ENCODE peak calls at places on chromosomes 4 and X, in nine cellular contexts. H is foreskin fibroblast; X is brain microvascular endothelial cell; A is CD8-positive, alpha-beta T cell; I is fibroblast of mammary gland; N is lower leg skin; G is cardiac muscle cell; S is epithelial cell of esophagus; L is sigmoid colon. F is an unnamed sample.

GRCh38 chr4:151948351-151949016 is 187.7 kb upstream of the GATB start:
- DNase-seq in X (no peak), G (no peak), N (no peak), S (peak; percentile 86), I (peak; percentile 82), A (no peak), H (peak; percentile 53), L (no peak), F (no peak)

GRCh38 chr4:141078871-141079270 is 54.4 kb downstream of the RNF150 start:
- DNase-seq in L (no peak), X (no peak), N (no peak), I (peak; percentile 5), A (no peak), S (no peak), H (peak; percentile 47), G (peak; percentile 22), F (no peak)

GRCh38 chr4:109410776-109411175 is 22.8 kb upstream of the SEC24B start:
- DNase-seq in I (no peak), A (no peak), L (no peak), S (peak; percentile 30), G (peak; percentile 33), X (no peak), H (peak; percentile 19), N (no peak), F (no peak)

GRCh38 chrX:69025802-69026301 is 139.4 kb downstream of the PJA1 start:
- DNase-seq in A (no peak), X (peak; percentile 32), G (peak; percentile 49), L (no peak), N (no peak), H (no peak), S (peak; percentile 95), I (peak; percentile 39), F (peak; percentile 51)

GRCh38 chrX:52263417-52263816 is 78.7 kb downstream of the MAGED4 start:
- DNase-seq in G (no peak), X (no peak), I (no peak), H (no peak), L (no peak), A (no peak), N (no peak), S (no peak), F (no peak)

GRCh38 chrX:154436290-154436596 is 711 bp upstream of the GDI1 start:
- DNase-seq in H (no peak), L (no peak), N (no peak), G (no peak), I (no peak), S (no peak), X (no peak), A (no peak), F (no peak)

GRCh38 chr4:127400736-127401346 is 231.9 kb upstream of the INTU start:
- DNase-seq in S (peak; percentile 85), A (no peak), H (peak; percentile 91), X (peak; percentile 77), N (peak; percentile 52), L (peak; percentile 70), G (peak; percentile 87), I (peak; percentile 85), F (peak; percentile 19)

GRCh38 chr4:13920901-13921300 is 293.4 kb upstream of the BOD1L1 start:
- DNase-seq in A (no peak), G (peak; percentile 99), X (peak; percentile 100), L (peak; percentile 66), I (peak; percentile 100), N (peak; percentile 42), H (peak; percentile 99), S (peak; percentile 98), F (peak; percentile 100)

GRCh38 chr4:172850838-172851237 is 317.8 kb upstream of the GALNT7 start:
- DNase-seq in A (no peak), I (peak; percentile 96), H (peak; percentile 95), S (peak; percentile 83), N (no peak), L (no peak), X (peak; percentile 83), G (peak; percentile 36), F (peak; percentile 87)

GRCh38 chrX:78103001-78103634 is 930 bp upstream of the PGK1 start:
- DNase-seq in S (no peak), X (no peak), I (no peak), N (no peak), A (no peak), L (no peak), G (no peak), H (no peak), F (no peak)

GRCh38 chr4:127533028-127533700 is 99.6 kb upstream of the INTU start:
- DNase-seq in A (no peak), G (peak; percentile 97), H (peak; percentile 81), N (peak; percentile 47), X (no peak), I (peak; percentile 64), S (no peak), L (peak; percentile 79), F (no peak)

GRCh38 chr4:56958111-56958517 is 19.3 kb downstream of the NOA1 start:
- DNase-seq in H (peak; percentile 95), X (peak; percentile 97), N (peak; percentile 89), S (peak; percentile 97), A (no peak), G (peak; percentile 99), L (peak; percentile 96), I (peak; percentile 99), F (peak; percentile 87)

GRCh38 chr4:186144180-186144579 is 39.7 kb downstream of the FAM149A start:
- DNase-seq in X (peak; percentile 52), H (peak; percentile 51), L (no peak), N (no peak), I (peak; percentile 40), G (peak; percentile 72), S (peak; percentile 43), A (no peak), F (no peak)
- TF ChIP-seq CTCF in X (peak; percentile 48), H (no peak), L (peak; percentile 52), N (no peak), I (no peak), G (peak; percentile 18), S (peak; percentile 28), A (no peak), F (peak; percentile 12)

GRCh38 chrX:64206556-64207162 is 1.2 kb upstream of the AMER1 start:
- DNase-seq in G (peak; percentile 70), S (peak; percentile 23), H (peak; percentile 8), L (peak; percentile 66), N (peak; percentile 14), X (no peak), A (no peak), I (no peak), F (no peak)

GRCh38 chrX:64204252-64204651 is 1.3 kb downstream of the AMER1 start:
- DNase-seq in A (no peak), S (no peak), X (no peak), L (peak; percentile 69), G (peak; percentile 3), N (no peak), H (peak; percentile 36), I (peak; percentile 1), F (no peak)

GRCh38 chrX:64204701-64205440 is 637 bp downstream of the AMER1 start:
- DNase-seq in X (no peak), S (peak; percentile 26), L (peak; percentile 71), N (peak; percentile 12), G (peak; percentile 37), H (peak; percentile 77), A (peak; percentile 23), I (peak; percentile 28), F (no peak)

GRCh38 chrX:64205441-64205734 is at the start of gene AMER1:
- DNase-seq in I (no peak), H (no peak), S (peak; percentile 66), X (no peak), N (no peak), G (no peak), L (no peak), A (no peak), F (no peak)

DNA sequence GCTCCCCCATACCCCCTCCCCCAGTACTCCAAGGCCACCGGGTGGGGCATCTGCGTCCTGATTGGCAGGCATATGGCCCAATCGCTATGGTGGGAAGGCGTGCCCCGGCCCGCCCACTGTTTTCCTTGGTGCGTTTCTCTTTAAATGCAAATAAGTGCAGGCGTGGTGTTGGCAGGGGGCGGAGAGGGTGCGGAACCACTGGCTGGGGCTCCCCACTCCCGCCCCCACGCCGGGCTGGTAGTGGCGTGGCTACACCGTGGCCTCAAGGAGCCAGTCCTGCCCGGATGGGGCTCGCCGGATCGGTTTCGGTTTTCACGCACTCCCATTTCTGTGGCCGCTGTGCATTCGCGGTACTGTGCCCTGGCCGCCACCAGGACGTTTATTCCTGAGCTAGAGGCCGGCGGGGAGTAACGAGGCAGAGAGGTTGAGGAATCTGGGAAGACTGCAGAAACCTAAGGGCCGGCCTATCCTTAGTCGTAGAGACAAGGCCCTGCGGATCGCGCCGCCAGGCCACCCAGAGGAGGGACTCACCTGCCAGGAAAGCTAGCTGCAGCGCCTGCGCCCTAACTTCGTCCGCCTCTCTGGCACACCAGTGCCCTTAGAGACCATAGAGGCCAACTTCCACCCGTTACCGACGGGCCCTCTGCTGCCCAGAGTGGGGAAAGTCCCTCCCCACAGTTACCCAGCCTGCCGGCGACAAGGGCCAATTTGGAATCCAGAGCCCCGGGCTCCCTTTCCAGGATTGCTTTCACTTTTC is 405 bp upstream of the AMER1 start:
- DNase-seq in N (peak; percentile 93), L (peak; percentile 97), X (peak; percentile 94), I (peak; percentile 85), S (peak; percentile 91), A (peak; percentile 86), G (peak; percentile 95), H (peak; percentile 94), F (peak; percentile 56)
- TF ChIP-seq CTCF in N (no peak), L (no peak), X (no peak), I (no peak), S (no peak), A (no peak), G (no peak), H (no peak), F (no peak)

DNA sequence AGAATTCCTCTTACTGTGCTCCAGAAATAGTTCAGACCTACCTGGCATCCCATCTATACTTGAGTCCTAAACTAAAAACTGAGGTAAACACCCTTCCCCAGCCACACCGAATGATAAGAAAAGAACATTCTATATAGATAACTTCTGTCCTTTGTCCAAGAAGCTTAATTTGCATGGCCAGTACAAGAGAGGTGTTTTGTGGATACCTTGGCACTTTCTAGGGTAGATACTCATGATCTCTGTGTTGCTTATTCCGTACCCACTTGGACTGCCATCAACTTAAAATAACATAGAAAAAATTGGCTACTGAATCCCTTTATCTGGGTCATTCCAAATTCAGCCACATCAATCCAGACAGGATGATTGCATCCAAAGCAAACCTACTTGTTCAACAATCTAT is 1050.4 kb downstream of the STIM2 start:
- DNase-seq in S (no peak), H (no peak), L (no peak), I (no peak), N (no peak), G (no peak), X (no peak), A (no peak), F (no peak)
- TF ChIP-seq CTCF in S (no peak), H (no peak), L (no peak), I (no peak), N (no peak), G (no peak), X (no peak), A (no peak), F (no peak)

DNA sequence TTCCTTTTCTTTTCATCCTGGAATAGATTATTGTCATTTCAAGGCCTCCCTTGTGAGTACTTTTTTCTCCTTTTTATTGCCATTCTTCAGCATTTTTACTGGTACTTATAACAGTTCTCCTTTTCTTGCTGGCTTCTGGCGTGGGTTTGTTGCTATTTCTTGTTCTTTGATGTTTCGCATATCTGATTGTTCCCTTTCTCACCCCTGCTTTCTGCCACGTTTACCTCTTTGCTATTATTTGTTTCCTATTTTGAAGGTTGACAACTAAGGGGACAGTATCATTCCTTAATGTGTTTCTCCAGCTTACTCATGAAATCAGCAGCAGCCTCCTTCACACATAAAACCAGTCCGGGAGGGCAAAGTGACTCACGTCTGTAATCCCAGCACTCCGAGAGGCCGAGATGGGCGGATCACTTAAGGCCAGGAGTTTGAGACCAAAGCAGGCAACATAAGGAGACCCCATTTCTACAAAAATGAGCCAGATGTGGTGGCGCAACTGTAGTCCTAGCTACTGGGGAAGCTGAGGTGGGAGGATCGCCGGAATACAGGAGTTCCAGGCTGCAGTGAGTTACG is 72.6 kb downstream of the DMD start:
- DNase-seq in L (no peak), X (peak; percentile 41), I (peak; percentile 7), S (peak; percentile 48), G (peak; percentile 0), H (peak; percentile 0), N (no peak), A (no peak), F (no peak)
- TF ChIP-seq CTCF in L (no peak), X (no peak), I (no peak), S (no peak), G (no peak), H (no peak), N (no peak), A (no peak), F (no peak)